ENCODE peak calls at places on chromosomes 5 and 9, in seven cellular contexts. F, G, V, M, U, L and X are unnamed samples.

GRCh38 chr9:130765135-130766030 is 69.7 kb upstream of the ABL1 start:
- DNase-seq in F (no peak), G (peak), V (no peak), M (no peak), U (no peak), L (no peak), X (no peak)

GRCh38 chr5:177094224-177095087 is 7.7 kb downstream of the FGFR4 start:
- DNase-seq in F (peak), G (no peak), V (no peak), M (no peak), U (peak), L (no peak), X (no peak)

GRCh38 chr5:139738777-139739611 is 56.6 kb upstream of the PSD2 start:
- DNase-seq in F (peak), G (no peak), V (no peak), M (no peak), U (no peak), L (no peak), X (no peak)

GRCh38 chr5:123949807-123950206 is 437.8 kb downstream of the CSNK1G3 start:
- DNase-seq in F (no peak), G (no peak), V (no peak), M (no peak), U (no peak), L (no peak), X (no peak)

GRCh38 chr9:38141751-38142150 is 72.7 kb upstream of the SHB start:
- DNase-seq in F (no peak), G (no peak), V (peak), M (no peak), U (no peak), L (no peak), X (no peak)

GRCh38 chr5:65651144-65651543 is 26.3 kb downstream of the SHLD3 start:
- DNase-seq in F (no peak), G (no peak), V (no peak), M (no peak), U (no peak), L (no peak), X (no peak)

GRCh38 chr5:157187046-157187754 is 6.6 kb downstream of the ITK start:
- DNase-seq in F (no peak), G (no peak), V (no peak), M (no peak), U (no peak), L (no peak), X (no peak)

GRCh38 chr5:132812949-132813598 is at the start of gene SOWAHA:
- DNase-seq in F (peak), G (peak), V (no peak), M (no peak), U (peak), L (no peak), X (no peak)

GRCh38 chr5:68129364-68129763 is 86.2 kb upstream of the PIK3R1 start:
- DNase-seq in F (no peak), G (no peak), V (no peak), M (no peak), U (no peak), L (no peak), X (no peak)

GRCh38 chr5:149200355-149200754 is 59.1 kb downstream of the ABLIM3 start:
- DNase-seq in F (no peak), G (peak), V (no peak), M (no peak), U (no peak), L (no peak), X (no peak)

GRCh38 chr9:128242828-128243485 is 32.9 kb downstream of the GOLGA2 start:
- DNase-seq in F (no peak), G (peak), V (no peak), M (no peak), U (no peak), L (no peak), X (no peak)

GRCh38 chr5:142079243-142079642 is 29.3 kb upstream of the NDFIP1 start:
- DNase-seq in F (no peak), G (peak), V (no peak), M (no peak), U (no peak), L (no peak), X (no peak)

GRCh38 chr9:682633-683508 is 158.6 kb upstream of the DMRT1 start:
- DNase-seq in F (peak), G (no peak), V (no peak), M (no peak), U (no peak), L (no peak), X (no peak)

GRCh38 chr5:102540251-102540812 is 41.5 kb upstream of the SLCO6A1 start:
- DNase-seq in F (no peak), G (no peak), V (no peak), M (no peak), U (no peak), L (no peak), X (no peak)

GRCh38 chr5:3276891-3277290 is 318.7 kb upstream of the IRX1 start:
- DNase-seq in F (no peak), G (peak), V (no peak), M (no peak), U (peak), L (no peak), X (no peak)

GRCh38 chr9:121658591-121658990 is 7.2 kb downstream of the DAB2IP start:
- DNase-seq in F (no peak), G (no peak), V (no peak), M (no peak), U (no peak), L (no peak), X (no peak)

GRCh38 chr5:154221371-154221896 is 30.9 kb downstream of the GALNT10 start:
- DNase-seq in F (no peak), G (no peak), V (peak), M (peak), U (no peak), L (peak), X (no peak)

GRCh38 chr5:36763454-36763853 is 113.1 kb upstream of the NIPBL start:
- DNase-seq in F (no peak), G (no peak), V (no peak), M (no peak), U (no peak), L (no peak), X (peak)

GRCh38 chr5:42718591-42718990 is 38.0 kb upstream of the CCDC152 start:
- DNase-seq in F (no peak), G (no peak), V (no peak), M (no peak), U (no peak), L (no peak), X (no peak)

GRCh38 chr9:78324068-78324650 is 27.2 kb downstream of the PSAT1 start:
- DNase-seq in F (no peak), G (peak), V (no peak), M (no peak), U (no peak), L (no peak), X (no peak)

GRCh38 chr9:99478469-99479027 is 256.5 kb downstream of the SEC61B start:
- DNase-seq in F (no peak), G (no peak), V (no peak), M (no peak), U (no peak), L (no peak), X (peak)

GRCh38 chr5:133227082-133227481 is 175.3 kb downstream of the HSPA4 start:
- DNase-seq in F (no peak), G (no peak), V (no peak), M (no peak), U (no peak), L (no peak), X (no peak)

GRCh38 chr9:135933114-135933513 is 25.8 kb upstream of the CAMSAP1 start:
- DNase-seq in F (no peak), G (no peak), V (no peak), M (no peak), U (no peak), L (no peak), X (no peak)

GRCh38 chr5:58294598-58295298 is 165.1 kb downstream of the PLK2 start:
- DNase-seq in F (no peak), G (no peak), V (no peak), M (no peak), U (no peak), L (no peak), X (no peak)

GRCh38 chr5:169300468-169301385 is at the start of gene SLIT3:
- DNase-seq in F (peak), G (peak), V (no peak), M (no peak), U (peak), L (no peak), X (peak)

GRCh38 chr5:62077387-62077786 is 228.6 kb upstream of the KIF2A start:
- DNase-seq in F (no peak), G (no peak), V (no peak), M (no peak), U (no peak), L (no peak), X (no peak)

GRCh38 chr5:149459891-149460290 is 80.8 kb upstream of the IL17B start:
- DNase-seq in F (no peak), G (no peak), V (no peak), M (no peak), U (no peak), L (no peak), X (no peak)

GRCh38 chr9:126471084-126471611 is 142.6 kb upstream of the LMX1B start:
- DNase-seq in F (peak), G (peak), V (no peak), M (no peak), U (peak), L (peak), X (peak)

GRCh38 chr5:2752059-2752874 is 790 bp upstream of the IRX2 start:
- DNase-seq in F (peak), G (peak), V (no peak), M (no peak), U (no peak), L (no peak), X (peak)

GRCh38 chr5:13993926-13994325 is 49.4 kb upstream of the DNAH5 start:
- DNase-seq in F (no peak), G (no peak), V (no peak), M (no peak), U (no peak), L (no peak), X (peak)

GRCh38 chr9:91151014-91151740 is 210.5 kb downstream of the AUH start:
- DNase-seq in F (no peak), G (peak), V (peak), M (no peak), U (peak), L (peak), X (no peak)

GRCh38 chr5:157949520-157949919 is 90.6 kb upstream of the CLINT1 start:
- DNase-seq in F (no peak), G (no peak), V (no peak), M (no peak), U (no peak), L (no peak), X (no peak)

GRCh38 chr9:34087370-34087769 is 38.7 kb upstream of the UBAP2 start:
- DNase-seq in F (no peak), G (no peak), V (no peak), M (no peak), U (no peak), L (no peak), X (no peak)

GRCh38 chr5:169131944-169132343 is 169.0 kb downstream of the SLIT3 start:
- DNase-seq in F (no peak), G (no peak), V (no peak), M (no peak), U (no peak), L (no peak), X (no peak)

GRCh38 chr9:130172161-130172857 is at the start of gene NCS1:
- DNase-seq in F (peak), G (peak), V (no peak), M (no peak), U (peak), L (peak), X (no peak)

GRCh38 chr5:115666023-115666422 is 40.2 kb upstream of the TMED7 start:
- DNase-seq in F (no peak), G (no peak), V (no peak), M (no peak), U (no peak), L (no peak), X (no peak)

GRCh38 chr5:107067391-107067790 is 603.3 kb downstream of the EFNA5 start:
- DNase-seq in F (no peak), G (no peak), V (no peak), M (no peak), U (peak), L (no peak), X (no peak)

GRCh38 chr5:120446068-120446492 is 18.0 kb upstream of the PRR16 start:
- DNase-seq in F (no peak), G (no peak), V (peak), M (no peak), U (no peak), L (no peak), X (no peak)
- H3K4me3 ChIP-seq in F (no peak), G (no peak), V (no peak), M (no peak), U (no peak), L (no peak), X (no peak)

DNA sequence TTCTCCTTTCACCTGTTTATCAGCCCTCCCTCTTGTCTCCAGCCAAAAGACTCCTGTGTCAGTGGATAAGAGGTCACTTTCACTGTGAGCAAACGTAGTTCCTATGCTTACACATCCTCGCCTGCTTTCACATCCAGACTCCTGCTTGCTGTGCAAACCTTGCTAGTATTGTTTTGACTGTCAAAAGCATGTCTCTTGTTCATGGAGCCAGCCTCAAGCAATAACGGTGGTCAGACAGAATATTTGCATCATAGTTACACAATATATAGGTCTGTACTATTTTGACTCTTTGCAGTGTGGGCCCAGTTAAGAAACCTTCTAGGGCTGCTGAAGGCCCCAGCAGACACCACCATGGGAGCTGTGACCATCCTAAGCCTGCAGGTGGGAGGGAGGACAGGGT is 420.0 kb downstream of the SEMA5A start:
- DNase-seq in F (no peak), G (no peak), V (no peak), M (no peak), U (no peak), L (no peak), X (no peak)
- TF ChIP-seq CTCF in F (no peak), G (no peak), V (no peak), M (no peak), U (no peak), L (no peak), X (no peak)

GRCh38 chr5:80192507-80193241 is 63.2 kb downstream of the SERINC5 start:
- DNase-seq in F (no peak), G (no peak), V (no peak), M (no peak), U (peak), L (peak), X (no peak)
- H3K4me3 ChIP-seq in F (no peak), G (no peak), V (no peak), M (no peak), U (no peak), L (peak), X (no peak)

DNA sequence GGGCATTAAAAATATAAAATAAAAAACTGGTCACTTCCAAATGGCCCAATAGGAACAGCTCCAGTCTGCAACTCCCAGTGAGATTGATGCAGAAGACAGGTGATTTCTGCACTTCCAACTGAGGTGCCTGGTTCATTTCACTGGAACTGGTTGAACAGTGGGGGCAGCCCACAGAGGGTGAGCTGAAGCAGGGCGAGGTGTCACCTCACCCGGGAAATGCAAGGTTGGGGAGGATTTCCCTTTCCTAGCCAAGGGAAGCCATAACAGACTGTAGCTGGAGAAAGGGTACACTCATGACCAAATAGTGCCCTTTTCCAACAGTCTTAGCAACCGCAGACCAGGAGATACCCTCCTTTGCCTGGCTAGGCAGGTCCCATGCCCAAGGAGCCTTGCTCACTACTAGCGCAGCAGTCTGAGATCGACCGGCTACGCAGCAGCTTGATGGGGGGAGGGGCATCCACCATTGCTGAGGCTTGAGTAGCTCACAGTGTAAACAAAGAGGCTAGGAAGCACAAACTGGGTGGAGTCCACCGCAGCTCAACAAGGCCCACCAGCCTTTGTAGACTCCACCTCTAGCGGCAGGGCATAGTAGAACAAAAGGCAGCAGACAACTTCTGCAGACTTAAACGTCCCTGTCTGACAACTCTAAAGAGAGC is 12.7 kb downstream of the RLN1 start:
- DNase-seq in F (peak), G (no peak), V (no peak), M (peak), U (no peak), L (peak), X (peak)
- TF ChIP-seq CTCF in F (no peak), G (no peak), V (no peak), M (no peak), U (no peak), L (no peak), X (no peak)

GRCh38 chr9:133608881-133609280 is 308 bp downstream of the FAM163B start:
- DNase-seq in F (no peak), G (no peak), V (no peak), M (no peak), U (no peak), L (no peak), X (no peak)

GRCh38 chr9:133607381-133607780 is 1.8 kb downstream of the FAM163B start:
- DNase-seq in F (no peak), G (no peak), V (no peak), M (no peak), U (no peak), L (no peak), X (no peak)

GRCh38 chr9:133608382-133608781 is 807 bp downstream of the FAM163B start:
- DNase-seq in F (no peak), G (no peak), V (no peak), M (no peak), U (no peak), L (no peak), X (no peak)

GRCh38 chr9:133607976-133608375 is 1.2 kb downstream of the FAM163B start:
- DNase-seq in F (no peak), G (no peak), V (no peak), M (no peak), U (no peak), L (no peak), X (no peak)

DNA sequence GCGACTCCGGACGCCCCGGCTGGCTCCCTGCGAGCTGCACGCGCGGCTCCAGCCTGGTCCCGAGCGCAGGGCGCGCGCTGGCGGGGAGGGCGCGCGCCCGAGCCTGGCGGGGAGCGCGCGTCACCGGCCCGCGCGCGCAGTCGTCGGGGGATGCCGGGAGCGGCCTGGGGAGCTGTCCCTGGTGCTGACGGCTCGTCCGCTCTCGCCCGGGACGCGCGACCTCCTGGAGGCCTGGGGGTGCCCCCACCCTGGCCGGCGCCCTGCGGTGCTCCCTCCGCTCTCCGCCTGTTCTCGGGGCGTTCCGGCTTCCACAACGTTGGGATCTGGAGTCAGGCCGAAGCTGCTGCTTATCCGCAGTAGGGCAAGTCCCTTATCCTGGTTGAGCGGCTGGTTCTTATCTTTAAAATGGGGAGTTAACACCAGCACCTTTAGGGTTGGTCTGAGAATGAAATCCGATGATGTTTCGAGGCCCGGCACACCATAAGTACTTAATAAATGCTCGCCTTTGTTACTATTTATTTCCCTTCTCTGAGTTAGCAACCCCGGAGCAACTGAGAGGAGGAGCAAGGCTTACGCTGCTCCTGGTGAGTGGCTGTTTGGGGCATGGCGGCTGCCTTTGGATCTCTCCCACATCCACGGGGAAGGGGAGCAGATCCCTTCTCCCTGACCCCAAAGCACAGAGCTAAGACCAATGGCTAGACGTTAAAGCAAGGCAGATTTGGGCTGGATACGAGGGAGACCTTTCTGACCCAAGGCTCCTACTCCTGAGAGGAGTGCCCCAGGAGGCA is at the start of gene FAM163B:
- DNase-seq in F (no peak), G (no peak), V (no peak), M (no peak), U (peak), L (peak), X (no peak)
- H3K4me3 ChIP-seq in F (no peak), G (no peak), V (no peak), M (no peak), U (peak), L (no peak), X (no peak)

DNA sequence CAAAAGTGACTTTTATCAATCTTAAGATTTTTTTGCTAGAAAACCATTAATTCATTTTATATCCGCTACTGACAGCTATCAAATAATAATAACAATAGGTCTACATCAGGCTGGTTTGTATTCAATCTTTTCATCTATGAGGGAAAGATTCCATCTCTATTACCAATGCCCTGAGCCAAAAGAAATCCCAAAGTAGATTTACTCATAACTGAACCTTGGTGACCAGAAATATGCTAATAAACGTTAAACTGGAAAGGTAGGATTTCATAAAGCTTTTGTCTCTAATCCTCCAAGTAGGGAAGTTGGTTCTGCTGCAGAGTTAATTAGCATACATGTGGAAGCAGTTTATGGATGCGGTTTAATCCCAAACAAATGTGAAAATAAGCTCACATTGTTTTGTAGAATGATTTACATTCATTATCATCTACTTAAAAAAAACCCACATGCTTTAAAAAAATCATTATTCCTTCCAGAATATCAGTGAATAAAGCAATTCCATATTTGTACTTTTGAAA is 715.5 kb downstream of the CETN3 start:
- DNase-seq in F (no peak), G (no peak), V (no peak), M (no peak), U (no peak), L (no peak), X (no peak)
- TF ChIP-seq CTCF in F (no peak), G (no peak), V (no peak), M (no peak), U (no peak), L (no peak), X (no peak)

GRCh38 chr5:80187691-80188090 is 68.2 kb downstream of the SERINC5 start:
- DNase-seq in F (no peak), G (no peak), V (no peak), M (no peak), U (no peak), L (no peak), X (no peak)

GRCh38 chr5:80190960-80191359 is 64.9 kb downstream of the SERINC5 start:
- DNase-seq in F (no peak), G (no peak), V (no peak), M (no peak), U (no peak), L (no peak), X (no peak)

GRCh38 chr5:80189201-80189600 is 66.6 kb downstream of the SERINC5 start:
- DNase-seq in F (no peak), G (no peak), V (no peak), M (no peak), U (no peak), L (no peak), X (no peak)

GRCh38 chr5:80191397-80191796 is 64.5 kb downstream of the SERINC5 start:
- DNase-seq in F (no peak), G (no peak), V (no peak), M (no peak), U (no peak), L (no peak), X (no peak)

GRCh38 chr5:80189701-80190100 is 66.1 kb downstream of the SERINC5 start:
- DNase-seq in F (no peak), G (no peak), V (no peak), M (no peak), U (peak), L (no peak), X (no peak)
- H3K4me3 ChIP-seq in F (no peak), G (no peak), V (no peak), M (no peak), U (no peak), L (peak), X (no peak)